ENCODE peak calls at places on chromosomes 13 and 19, in five cellular contexts. A, G, C, K and B are unnamed samples.

GRCh38 chr13:44523176-44524017 is 52.7 kb downstream of the TSC22D1 start:
- DNase-seq in A (peak), C (peak), K (peak), G (no peak), B (no peak)

GRCh38 chr19:56155124-56155687 is 14.1 kb downstream of the ZNF444 start:
- DNase-seq in G (peak), C (no peak), A (peak), K (no peak), B (peak)

GRCh38 chr13:99989376-99990044 is 7.9 kb downstream of the ZIC2 start:
- DNase-seq in C (no peak), A (no peak), G (peak), K (no peak), B (no peak)

GRCh38 chr13:28423010-28423409 is 71.9 kb downstream of the FLT1 start:
- DNase-seq in G (no peak), K (no peak), A (no peak), C (peak), B (no peak)

GRCh38 chr19:8665468-8666213 is 33.0 kb downstream of the ACTL9 start:
- DNase-seq in C (no peak), G (no peak), A (no peak), K (no peak), B (no peak)

GRCh38 chr13:23851106-23851505 is 38.1 kb downstream of the MIPEP start:
- DNase-seq in C (no peak), A (no peak), K (no peak), G (no peak), B (no peak)

GRCh38 chr19:40600086-40600917 is 867 bp upstream of the LTBP4 start:
- DNase-seq in C (no peak), K (no peak), G (no peak), A (no peak), B (no peak)

GRCh38 chr19:50837300-50837699 is 3.9 kb upstream of the KLK15 start:
- DNase-seq in C (no peak), G (no peak), A (no peak), K (no peak), B (no peak)

GRCh38 chr19:3699071-3699740 is 1.1 kb downstream of the PIP5K1C start:
- DNase-seq in K (no peak), A (no peak), G (no peak), C (no peak), B (peak)

GRCh38 chr13:39565036-39565949 is 37.7 kb downstream of the LHFPL6 start:
- DNase-seq in C (no peak), G (peak), A (peak), K (peak), B (no peak)

GRCh38 chr13:96898855-96899254 is 95.4 kb downstream of the OXGR1 start:
- DNase-seq in K (no peak), C (no peak), G (no peak), A (no peak), B (no peak)

GRCh38 chr19:13846533-13847032 is 30.4 kb upstream of the NANOS3 start:
- DNase-seq in C (peak), A (peak), G (peak), K (peak), B (peak)

GRCh38 chr19:38321646-38322323 is 2.1 kb downstream of the KCNK6 start:
- DNase-seq in G (no peak), A (no peak), K (no peak), C (no peak), B (peak)

DNA sequence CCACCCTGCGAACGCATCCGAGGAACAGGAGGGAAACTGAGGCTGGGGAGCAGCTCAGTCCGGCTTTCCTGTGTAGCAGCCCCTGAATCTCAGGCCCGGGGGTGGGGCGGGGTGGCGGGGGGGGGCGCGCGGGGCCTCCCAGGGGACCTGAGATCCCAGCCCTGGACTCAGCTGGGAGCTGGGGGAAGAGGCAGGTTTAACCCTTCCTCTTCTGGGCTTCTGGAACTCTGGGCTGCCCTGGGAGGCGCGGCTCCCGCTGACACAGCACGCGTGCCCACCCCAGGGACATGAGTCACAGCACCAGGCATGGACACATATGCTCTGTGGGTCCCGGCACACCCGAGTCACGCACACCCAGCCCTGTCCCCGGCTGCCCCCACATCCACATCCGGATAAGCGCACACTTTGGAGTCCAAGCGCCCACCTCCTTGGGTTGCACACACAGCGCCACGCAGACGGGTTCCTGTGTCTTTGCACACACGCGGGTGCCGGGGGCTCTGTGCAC is 3.5 kb upstream of the CIRBP start:
- DNase-seq in A (peak), G (no peak), C (no peak), K (no peak), B (peak)
- TF ChIP-seq ESRRA in A (no peak), G (no peak), C (no peak), K (no peak), B (no peak)

GRCh38 chr13:20495087-20496023 is 30.3 kb downstream of the CRYL1 start:
- DNase-seq in C (peak), K (peak), A (peak), G (peak), B (peak)
- TF ChIP-seq ESRRA in C (no peak), K (no peak), A (no peak), G (no peak), B (no peak)

DNA sequence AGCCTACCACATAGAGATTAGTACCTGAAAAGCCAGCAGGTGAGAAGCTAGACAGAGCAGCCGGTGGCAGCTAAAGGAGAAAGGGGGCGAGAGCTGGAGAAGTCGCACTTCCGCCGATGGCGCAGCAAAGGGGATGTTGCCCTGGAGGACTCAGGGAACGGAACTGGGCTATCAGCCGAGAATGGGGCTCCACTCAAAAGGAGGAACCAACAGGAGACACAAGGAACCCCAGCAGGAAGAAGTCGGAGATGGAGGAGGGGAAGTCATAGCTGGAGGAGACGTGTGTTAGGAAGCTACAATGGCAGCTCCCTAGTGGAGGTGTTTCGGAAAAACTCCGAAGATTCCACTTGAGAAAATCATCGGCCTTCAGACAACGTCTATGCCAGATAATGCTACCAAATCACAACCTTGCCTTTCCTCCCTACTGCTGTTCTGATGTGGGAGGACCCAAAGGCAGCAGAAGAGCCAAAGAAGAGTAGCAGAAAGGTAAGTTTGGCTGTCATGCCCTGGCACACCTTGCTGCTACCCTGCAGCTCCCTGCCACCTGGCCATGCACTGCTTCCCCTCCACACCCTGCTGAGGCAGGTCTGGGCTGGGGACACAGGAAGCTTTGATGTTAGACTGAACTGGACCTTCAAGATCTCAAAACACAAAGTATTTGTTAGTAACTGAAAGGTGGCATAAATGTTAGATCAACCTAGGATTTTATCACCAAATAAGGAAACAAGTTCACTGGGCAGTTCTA is 127.9 kb downstream of the DLEU7 start:
- DNase-seq in K (no peak), G (no peak), A (no peak), C (no peak), B (no peak)
- TF ChIP-seq ESRRA in K (no peak), G (no peak), A (no peak), C (no peak), B (no peak)

GRCh38 chr13:95106562-95106961 is 194.7 kb downstream of the ABCC4 start:
- DNase-seq in G (no peak), K (no peak), A (no peak), C (no peak), B (no peak)

GRCh38 chr13:95099541-95099940 is 201.7 kb downstream of the ABCC4 start:
- DNase-seq in G (no peak), K (peak), C (no peak), A (peak), B (no peak)

GRCh38 chr13:95098916-95099315 is 202.3 kb downstream of the ABCC4 start:
- DNase-seq in G (no peak), A (peak), C (no peak), K (no peak), B (no peak)

DNA sequence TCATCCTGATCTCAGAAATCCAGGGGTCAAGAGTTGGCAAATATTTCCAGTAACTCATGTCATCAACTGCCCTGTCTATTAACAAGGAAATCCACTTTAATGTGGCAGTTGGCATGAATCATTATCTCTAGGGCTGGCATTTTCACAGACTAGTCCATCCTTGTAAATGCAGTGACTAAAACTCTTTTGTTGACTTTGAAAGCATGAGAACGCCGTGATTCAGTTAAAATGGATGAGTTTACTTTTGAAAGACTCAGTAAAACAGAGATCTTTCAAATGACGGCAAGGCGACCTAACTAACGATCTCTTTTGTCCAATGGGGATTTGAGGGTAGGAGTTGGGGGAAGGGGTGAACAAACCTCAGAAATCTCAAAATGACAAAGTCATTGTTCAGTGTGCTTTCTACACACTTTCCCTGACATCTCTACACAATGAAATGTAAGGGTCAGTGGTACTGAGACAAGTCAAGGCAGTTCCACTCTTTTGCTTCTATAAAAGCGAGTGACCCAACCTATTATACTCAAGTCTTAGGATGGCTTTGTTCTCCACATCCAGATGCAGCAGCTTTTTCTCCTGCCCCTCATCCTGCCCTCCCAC is 200.6 kb downstream of the ABCC4 start:
- DNase-seq in K (peak), C (peak), A (peak), G (no peak), B (no peak)
- TF ChIP-seq ESRRA in K (no peak), C (no peak), A (no peak), G (no peak), B (no peak)

GRCh38 chr13:74647211-74647610 is 513.0 kb upstream of the KLF12 start:
- DNase-seq in C (no peak), G (no peak), A (no peak), K (no peak), B (no peak)
- TF ChIP-seq ESRRA in C (no peak), G (no peak), A (no peak), K (no peak), B (no peak)

GRCh38 chr13:111516712-111517640 is 196.5 kb downstream of the TEX29 start:
- DNase-seq in C (no peak), G (no peak), K (no peak), A (no peak), B (no peak)
- TF ChIP-seq ESRRA in C (no peak), G (no peak), K (no peak), A (no peak), B (no peak)

GRCh38 chr19:11196406-11197287 is 698 bp downstream of the KANK2 start:
- DNase-seq in G (peak), K (no peak), A (no peak), C (no peak), B (peak)
- TF ChIP-seq ESRRA in G (no peak), K (no peak), A (no peak), C (no peak), B (no peak)

GRCh38 chr13:22080832-22081231 is 410.0 kb downstream of the FGF9 start:
- DNase-seq in C (no peak), K (no peak), A (no peak), G (no peak), B (no peak)
- TF ChIP-seq ESRRA in C (no peak), K (no peak), A (no peak), G (no peak), B (no peak)